ENCODE peak calls at places on chromosomes 12 and 14, in nine cellular contexts. Y, C, R, Z, I, A, G, O and U are unnamed samples.

GRCh38 chr12:27142102-27142721 is 59.8 kb upstream of the C12orf71 start:
- DNase-seq in C (peak), Z (peak), I (peak), A (peak), G (peak), Y (peak), R (peak), O (peak), U (no peak)

GRCh38 chr12:3018284-3019004 is 58.7 kb upstream of the TSPAN9 start:
- DNase-seq in O (no peak), Y (no peak), G (no peak), I (no peak), Z (no peak), C (no peak), R (no peak), A (no peak), U (no peak)

GRCh38 chr14:47917344-47917954 is 242.0 kb upstream of the MDGA2 start:
- DNase-seq in O (no peak), C (peak), I (no peak), Y (no peak), Z (peak), R (peak), A (no peak), G (no peak), U (no peak)

GRCh38 chr12:122021822-122022392 is at the start of gene BCL7A:
- DNase-seq in R (peak), Y (peak), G (peak), O (peak), A (peak), C (peak), I (peak), Z (peak), U (peak)

GRCh38 chr12:906077-906585 is 43.4 kb downstream of the RAD52 start:
- DNase-seq in I (no peak), R (no peak), C (no peak), O (no peak), A (no peak), G (no peak), Y (no peak), Z (no peak), U (no peak)

GRCh38 chr12:790253-790563 is 37.8 kb downstream of the WNK1 start:
- DNase-seq in O (no peak), Z (no peak), Y (no peak), R (no peak), I (no peak), C (no peak), G (no peak), A (no peak), U (no peak)

GRCh38 chr14:90093942-90094595 is 32.3 kb downstream of the KCNK13 start:
- DNase-seq in Y (no peak), G (no peak), O (no peak), I (no peak), R (peak), C (no peak), A (no peak), Z (peak), U (no peak)

GRCh38 chr14:22531451-22532344 is 57.3 kb downstream of the DAD1 start:
- DNase-seq in Y (no peak), Z (no peak), O (no peak), A (no peak), G (no peak), I (no peak), R (no peak), C (no peak), U (no peak)

GRCh38 chr12:113161415-113162016 is 12.0 kb downstream of the CFAP73 start:
- DNase-seq in G (peak), O (no peak), R (no peak), A (no peak), C (peak), Z (no peak), I (no peak), Y (no peak), U (no peak)

GRCh38 chr12:25052191-25053020 is 103.5 kb upstream of the BCAT1 start:
- DNase-seq in Z (peak), C (no peak), A (no peak), O (no peak), Y (no peak), R (no peak), G (peak), I (peak), U (peak)

GRCh38 chr14:76810953-76811400 is 1.7 kb downstream of the ANGEL1 start:
- DNase-seq in C (peak), Y (peak), A (no peak), R (peak), G (peak), I (no peak), Z (peak), O (no peak), U (no peak)